ENCODE peak calls at places on chromosomes 4 and X, in eight cellular contexts. One of them, this sample, is unnamed.

GRCh38 chr4:52368895-52369294 is 290.2 kb downstream of the USP46 start:
- DNase-seq in effector memory CD4-positive, alpha-beta T cell: no peak
- DNase-seq in RWPE1: no peak
- DNase-seq in natural killer cell: no peak
- DNase-seq in fibroblast of mammary gland: no peak
- DNase-seq in activated CD4-positive, CD25-positive, alpha-beta regulatory T cell: no peak
- DNase-seq in EH: no peak
- DNase-seq in tibial nerve: no peak
- DNase-seq in this sample: no peak

GRCh38 chrX:8201896-8202331 is 30.8 kb upstream of the VCX2 start:
- DNase-seq in natural killer cell: no peak
- DNase-seq in EH: no peak
- DNase-seq in RWPE1: no peak
- DNase-seq in tibial nerve: no peak
- DNase-seq in fibroblast of mammary gland: no peak
- DNase-seq in activated CD4-positive, CD25-positive, alpha-beta regulatory T cell: no peak
- DNase-seq in effector memory CD4-positive, alpha-beta T cell: no peak
- DNase-seq in this sample: no peak

GRCh38 chr4:134337584-134337983 is 136.0 kb upstream of the PABPC4L start:
- DNase-seq in RWPE1: no peak
- DNase-seq in effector memory CD4-positive, alpha-beta T cell: no peak
- DNase-seq in natural killer cell: no peak
- DNase-seq in activated CD4-positive, CD25-positive, alpha-beta regulatory T cell: no peak
- DNase-seq in tibial nerve: no peak
- DNase-seq in EH: peak
- DNase-seq in fibroblast of mammary gland: no peak
- DNase-seq in this sample: no peak

GRCh38 chr4:161827013-161827412 is 336.8 kb downstream of the FSTL5 start:
- DNase-seq in fibroblast of mammary gland: no peak
- DNase-seq in effector memory CD4-positive, alpha-beta T cell: no peak
- DNase-seq in natural killer cell: no peak
- DNase-seq in RWPE1: no peak
- DNase-seq in tibial nerve: no peak
- DNase-seq in EH: no peak
- DNase-seq in activated CD4-positive, CD25-positive, alpha-beta regulatory T cell: no peak
- DNase-seq in this sample: no peak

GRCh38 chr4:125517831-125518230 is 203.1 kb downstream of the FAT4 start:
- DNase-seq in fibroblast of mammary gland: no peak
- DNase-seq in tibial nerve: no peak
- DNase-seq in effector memory CD4-positive, alpha-beta T cell: no peak
- DNase-seq in RWPE1: no peak
- DNase-seq in natural killer cell: no peak
- DNase-seq in EH: no peak
- DNase-seq in activated CD4-positive, CD25-positive, alpha-beta regulatory T cell: no peak
- DNase-seq in this sample: no peak

GRCh38 chr4:172652369-172652768 is 516.2 kb upstream of the GALNT7 start:
- DNase-seq in natural killer cell: no peak
- DNase-seq in EH: no peak
- DNase-seq in fibroblast of mammary gland: no peak
- DNase-seq in tibial nerve: no peak
- DNase-seq in effector memory CD4-positive, alpha-beta T cell: no peak
- DNase-seq in activated CD4-positive, CD25-positive, alpha-beta regulatory T cell: no peak
- DNase-seq in RWPE1: no peak
- DNase-seq in this sample: no peak

GRCh38 chrX:110003167-110004156 is 548 bp downstream of the TMEM164 start:
- DNase-seq in EH: no peak
- DNase-seq in activated CD4-positive, CD25-positive, alpha-beta regulatory T cell: peak
- DNase-seq in natural killer cell: no peak
- DNase-seq in tibial nerve: no peak
- DNase-seq in fibroblast of mammary gland: peak
- DNase-seq in effector memory CD4-positive, alpha-beta T cell: no peak
- DNase-seq in RWPE1: peak
- DNase-seq in this sample: no peak

GRCh38 chrX:151391722-151392121 is 5.3 kb upstream of the VMA21 start:
- DNase-seq in RWPE1: no peak
- DNase-seq in effector memory CD4-positive, alpha-beta T cell: no peak
- DNase-seq in EH: no peak
- DNase-seq in fibroblast of mammary gland: no peak
- DNase-seq in activated CD4-positive, CD25-positive, alpha-beta regulatory T cell: no peak
- DNase-seq in natural killer cell: no peak
- DNase-seq in tibial nerve: no peak
- DNase-seq in this sample: no peak

GRCh38 chr4:105145059-105145912 is 1.4 kb upstream of the TET2 start:
- DNase-seq in effector memory CD4-positive, alpha-beta T cell: no peak
- DNase-seq in natural killer cell: no peak
- DNase-seq in fibroblast of mammary gland: peak
- DNase-seq in activated CD4-positive, CD25-positive, alpha-beta regulatory T cell: no peak
- DNase-seq in EH: no peak
- DNase-seq in RWPE1: peak
- DNase-seq in tibial nerve: no peak
- DNase-seq in this sample: no peak

GRCh38 chr4:20813698-20814097 is 113.4 kb downstream of the PACRGL start:
- DNase-seq in tibial nerve: no peak
- DNase-seq in RWPE1: no peak
- DNase-seq in natural killer cell: no peak
- DNase-seq in effector memory CD4-positive, alpha-beta T cell: no peak
- DNase-seq in EH: no peak
- DNase-seq in fibroblast of mammary gland: peak
- DNase-seq in activated CD4-positive, CD25-positive, alpha-beta regulatory T cell: no peak
- DNase-seq in this sample: no peak

GRCh38 chr4:127357765-127358164 is 275.0 kb upstream of the INTU start:
- DNase-seq in activated CD4-positive, CD25-positive, alpha-beta regulatory T cell: no peak
- DNase-seq in tibial nerve: no peak
- DNase-seq in RWPE1: no peak
- DNase-seq in fibroblast of mammary gland: no peak
- DNase-seq in EH: no peak
- DNase-seq in natural killer cell: no peak
- DNase-seq in effector memory CD4-positive, alpha-beta T cell: no peak
- DNase-seq in this sample: no peak

GRCh38 chr4:1084394-1084793 is 29.0 kb downstream of the RNF212 start:
- DNase-seq in tibial nerve: no peak
- DNase-seq in activated CD4-positive, CD25-positive, alpha-beta regulatory T cell: no peak
- DNase-seq in EH: no peak
- DNase-seq in RWPE1: no peak
- DNase-seq in fibroblast of mammary gland: no peak
- DNase-seq in effector memory CD4-positive, alpha-beta T cell: no peak
- DNase-seq in natural killer cell: no peak
- DNase-seq in this sample: no peak

GRCh38 chr4:2745981-2746806 is 9.9 kb downstream of the TNIP2 start:
- DNase-seq in natural killer cell: peak
- DNase-seq in EH: peak
- DNase-seq in activated CD4-positive, CD25-positive, alpha-beta regulatory T cell: peak
- DNase-seq in effector memory CD4-positive, alpha-beta T cell: peak
- DNase-seq in tibial nerve: no peak
- DNase-seq in RWPE1: peak
- DNase-seq in fibroblast of mammary gland: peak
- DNase-seq in this sample: peak

GRCh38 chr4:184447664-184448063 is 26.7 kb downstream of the IRF2 start:
- DNase-seq in EH: no peak
- DNase-seq in fibroblast of mammary gland: no peak
- DNase-seq in effector memory CD4-positive, alpha-beta T cell: no peak
- DNase-seq in natural killer cell: no peak
- DNase-seq in RWPE1: no peak
- DNase-seq in tibial nerve: no peak
- DNase-seq in activated CD4-positive, CD25-positive, alpha-beta regulatory T cell: no peak
- DNase-seq in this sample: no peak

GRCh38 chrX:3548743-3549441 is 164.6 kb downstream of the PRKX start:
- DNase-seq in natural killer cell: no peak
- DNase-seq in effector memory CD4-positive, alpha-beta T cell: no peak
- DNase-seq in tibial nerve: peak
- DNase-seq in RWPE1: peak
- DNase-seq in activated CD4-positive, CD25-positive, alpha-beta regulatory T cell: no peak
- DNase-seq in fibroblast of mammary gland: peak
- DNase-seq in EH: peak
- DNase-seq in this sample: no peak

GRCh38 chrX:53711446-53711845 is 24.9 kb upstream of the HUWE1 start:
- DNase-seq in effector memory CD4-positive, alpha-beta T cell: no peak
- DNase-seq in tibial nerve: no peak
- DNase-seq in activated CD4-positive, CD25-positive, alpha-beta regulatory T cell: no peak
- DNase-seq in RWPE1: peak
- DNase-seq in EH: no peak
- DNase-seq in natural killer cell: no peak
- DNase-seq in fibroblast of mammary gland: no peak
- DNase-seq in this sample: no peak

GRCh38 chrX:99078301-99078700 is 1331.8 kb downstream of the PCDH19 start:
- DNase-seq in natural killer cell: no peak
- DNase-seq in effector memory CD4-positive, alpha-beta T cell: no peak
- DNase-seq in RWPE1: no peak
- DNase-seq in tibial nerve: no peak
- DNase-seq in activated CD4-positive, CD25-positive, alpha-beta regulatory T cell: no peak
- DNase-seq in EH: no peak
- DNase-seq in fibroblast of mammary gland: peak
- DNase-seq in this sample: no peak

GRCh38 chr4:73606465-73606974 is 13.7 kb downstream of the RASSF6 start:
- DNase-seq in RWPE1: no peak
- DNase-seq in activated CD4-positive, CD25-positive, alpha-beta regulatory T cell: no peak
- DNase-seq in effector memory CD4-positive, alpha-beta T cell: no peak
- DNase-seq in EH: no peak
- DNase-seq in fibroblast of mammary gland: no peak
- DNase-seq in natural killer cell: no peak
- DNase-seq in tibial nerve: no peak
- DNase-seq in this sample: no peak